ENCODE peak calls at places on chromosomes 7 and 10, in ten cellular contexts. G is right atrium auricular region; D is type B pancreatic cell; W is lung; I is glutamatergic neuron; Z is NB4; J is CD8-positive, alpha-beta T cell; B is B cell; Q is cardiac muscle cell; L is WTC11. V is an unnamed sample.

GRCh38 chr10:91462423-91462822 is 52.3 kb downstream of the HECTD2 start:
- DNase-seq in L (no peak), B (no peak), Z (no peak), Q (no peak), I (no peak), J (no peak), G (no peak), D (no peak), W (no peak), V (no peak)

GRCh38 chr7:55438085-55438764 is 73.1 kb downstream of the LANCL2 start:
- DNase-seq in G (no peak), I (no peak), Q (no peak), J (no peak), D (no peak), W (no peak), L (no peak), Z (no peak), B (no peak), V (no peak)

GRCh38 chr7:70417061-70417655 is 714.8 kb upstream of the GALNT17 start:
- DNase-seq in L (peak), D (no peak), I (peak), Z (no peak), W (no peak), B (no peak), Q (no peak), J (no peak), G (no peak), V (no peak)

GRCh38 chr7:14210075-14210474 is 220.6 kb upstream of the ETV1 start:
- DNase-seq in L (no peak), W (no peak), Q (no peak), B (no peak), J (no peak), Z (no peak), I (no peak), G (no peak), D (no peak), V (no peak)

GRCh38 chr7:156238366-156239133 is 402.0 kb upstream of the RNF32 start:
- DNase-seq in J (no peak), D (no peak), B (no peak), Z (no peak), L (no peak), G (no peak), W (no peak), I (no peak), Q (no peak), V (no peak)

GRCh38 chr10:125397608-125398007 is 237.2 kb upstream of the CTBP2 start:
- DNase-seq in I (no peak), D (no peak), J (no peak), B (no peak), W (no peak), Z (no peak), G (no peak), L (no peak), Q (no peak), V (no peak)

GRCh38 chr10:93752761-93753160 is 5.0 kb upstream of the LGI1 start:
- DNase-seq in G (no peak), Z (peak), L (no peak), D (no peak), W (no peak), J (no peak), Q (peak), B (no peak), I (no peak), V (no peak)

GRCh38 chr10:12712284-12712983 is 289.1 kb downstream of the CCDC3 start:
- DNase-seq in W (no peak), L (no peak), Z (peak), G (no peak), I (no peak), B (no peak), D (no peak), Q (no peak), J (no peak), V (no peak)

GRCh38 chr7:80216996-80217842 is 82.6 kb downstream of the GNAI1 start:
- DNase-seq in G (no peak), L (no peak), B (no peak), Z (no peak), I (no peak), J (no peak), D (no peak), W (no peak), Q (no peak), V (no peak)

DNA sequence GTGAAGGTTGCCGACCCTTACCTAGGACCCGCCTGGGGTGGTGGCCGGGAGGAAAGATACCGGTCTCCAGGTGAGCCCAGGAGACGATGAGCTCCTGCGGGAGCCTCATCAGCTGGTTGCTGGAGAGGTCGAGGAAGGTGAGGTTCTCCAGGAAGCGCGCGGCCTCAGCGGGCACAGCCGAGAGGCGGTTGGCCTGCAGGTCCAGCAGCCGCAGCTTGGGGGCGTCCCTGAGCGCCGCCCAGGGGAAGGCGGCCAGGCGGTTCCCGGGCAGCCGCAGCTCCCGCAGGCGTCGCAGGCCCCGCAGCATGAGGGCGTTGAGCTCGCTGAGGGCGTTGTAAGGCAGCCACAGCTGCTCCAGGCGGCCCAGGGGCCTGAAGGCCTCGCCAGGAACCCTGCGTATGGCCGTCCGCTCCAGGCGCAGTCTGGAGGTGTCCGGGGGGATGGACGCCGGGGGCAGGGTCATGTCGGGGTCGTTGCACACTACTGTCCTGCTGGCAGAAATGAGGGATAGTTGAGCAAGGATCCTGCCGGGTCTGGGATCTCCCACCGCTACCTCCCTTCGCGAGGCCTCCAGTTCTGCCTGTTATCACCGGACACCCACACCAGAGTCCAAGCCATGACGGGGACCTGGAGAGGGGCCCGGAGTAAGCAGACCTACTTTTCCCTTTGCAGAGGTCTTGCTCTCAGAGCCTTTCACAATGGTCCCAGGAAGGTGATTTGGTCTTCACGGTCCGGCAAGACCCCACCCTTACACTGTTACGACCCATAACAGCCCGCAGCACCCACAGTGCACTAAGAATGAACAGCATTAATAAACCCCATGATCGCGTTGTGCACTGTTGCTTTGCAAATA is 3.9 kb downstream of the LRIT1 start:
- DNase-seq in G (no peak), W (no peak), Z (no peak), Q (no peak), L (peak), J (no peak), B (no peak), D (no peak), I (peak), V (peak)
- TF ChIP-seq CTCF in G (peak), W (no peak), Z (no peak), Q (peak), L (peak), J (no peak), B (no peak), D (peak), I (peak), V (peak)

DNA sequence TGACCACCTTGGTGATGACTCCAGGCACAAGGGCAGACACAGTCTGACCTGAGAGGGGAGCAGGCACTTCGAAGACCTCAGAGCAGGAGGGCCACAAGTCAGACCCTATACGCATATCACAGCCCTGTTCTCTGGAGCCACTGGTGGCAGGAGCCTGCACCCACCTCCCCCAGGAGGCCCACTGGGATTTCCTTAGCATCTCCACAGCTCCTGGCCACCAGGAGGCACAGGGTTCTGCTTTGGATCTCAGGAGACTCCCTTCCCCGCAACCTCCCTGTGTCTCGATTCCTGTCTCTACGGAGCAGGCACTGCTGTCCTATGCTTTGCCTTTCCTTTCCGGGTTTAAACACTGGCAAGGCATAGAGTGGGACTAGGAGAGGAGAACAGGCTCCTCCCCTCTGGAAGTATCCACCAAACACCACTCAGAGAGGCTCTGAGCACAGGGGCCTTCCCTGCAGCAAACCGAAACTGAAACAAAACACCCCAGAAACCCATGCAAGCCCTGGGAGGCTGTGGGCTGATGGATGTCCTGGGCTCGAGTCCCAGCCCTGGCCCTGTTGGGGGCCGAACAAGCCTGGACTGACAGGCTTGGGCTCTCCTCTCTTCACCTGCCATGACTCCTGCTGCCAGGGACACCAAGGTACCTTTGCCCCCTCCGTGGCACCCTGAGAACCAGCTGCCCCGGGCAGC is 166.3 kb downstream of the NEURL1 start:
- DNase-seq in B (peak), I (no peak), L (peak), W (peak), Z (no peak), G (peak), J (peak), Q (peak), D (no peak), V (no peak)
- TF ChIP-seq CTCF in B (no peak), I (no peak), L (no peak), W (no peak), Z (no peak), G (no peak), J (no peak), Q (peak), D (no peak), V (no peak)

DNA sequence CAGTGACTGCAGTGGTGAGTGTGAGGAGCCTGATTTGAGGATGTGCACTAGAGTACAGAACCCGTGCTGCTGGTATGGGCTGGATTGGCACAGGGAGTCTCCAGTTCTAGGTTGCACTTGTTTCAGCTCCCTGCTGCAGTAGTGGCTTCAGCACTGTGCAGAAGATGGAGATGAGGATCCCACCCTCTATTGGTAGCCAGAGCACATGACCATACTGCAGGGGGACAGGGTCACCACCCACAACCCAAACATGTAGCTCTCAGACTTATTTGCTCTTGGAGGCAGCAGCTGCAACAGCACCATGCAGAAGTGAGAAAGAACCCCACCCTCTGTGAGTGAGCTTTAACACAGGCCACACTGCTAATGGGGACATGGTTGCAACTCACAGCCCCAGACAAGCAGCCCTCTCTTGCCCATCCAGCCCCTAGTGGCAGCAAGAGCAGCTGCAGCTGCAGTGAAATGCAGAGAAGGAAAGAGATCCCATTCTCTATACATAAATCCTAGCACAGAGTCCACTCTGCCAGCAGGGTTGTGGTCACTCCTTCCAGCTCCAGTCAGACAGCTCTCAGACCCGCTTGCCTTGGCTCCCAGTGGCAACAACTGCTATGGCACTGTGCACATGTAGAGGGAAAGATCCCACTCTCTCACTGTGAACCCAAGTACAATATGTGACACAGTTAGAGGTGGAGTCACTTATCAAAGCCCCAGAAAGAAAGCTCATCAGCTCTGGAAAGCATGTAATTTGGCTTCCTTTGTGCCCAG is 51.4 kb upstream of the SCIN start:
- DNase-seq in W (no peak), D (no peak), Q (peak), Z (peak), L (peak), G (no peak), J (no peak), I (peak), B (no peak), V (peak)
- TF ChIP-seq CTCF in W (no peak), D (peak), Q (peak), Z (peak), L (peak), G (no peak), J (no peak), I (peak), B (peak), V (peak)

DNA sequence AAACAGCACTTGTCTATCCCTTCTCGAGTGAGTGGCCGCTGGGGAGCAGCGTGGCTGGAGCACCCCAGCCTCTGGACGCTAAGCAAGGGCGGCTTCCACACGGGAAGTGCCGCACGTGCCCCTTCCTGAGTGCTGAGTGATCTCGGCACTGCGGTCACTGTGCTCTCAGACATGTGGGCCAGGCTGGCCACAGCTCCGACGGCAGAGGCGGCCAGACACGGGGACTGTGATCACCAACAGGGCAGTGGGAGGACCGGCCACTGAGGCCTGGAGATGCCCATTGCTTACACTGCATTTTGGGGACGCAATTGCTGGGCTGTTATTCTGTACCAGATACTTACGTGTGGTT is 7.0 kb downstream of the ECHS1 start:
- DNase-seq in B (no peak), Z (no peak), L (no peak), D (no peak), Q (no peak), I (no peak), W (no peak), G (no peak), J (no peak), V (no peak)
- TF ChIP-seq CTCF in B (no peak), Z (no peak), L (no peak), D (no peak), Q (no peak), I (no peak), W (no peak), G (no peak), J (no peak), V (no peak)

DNA sequence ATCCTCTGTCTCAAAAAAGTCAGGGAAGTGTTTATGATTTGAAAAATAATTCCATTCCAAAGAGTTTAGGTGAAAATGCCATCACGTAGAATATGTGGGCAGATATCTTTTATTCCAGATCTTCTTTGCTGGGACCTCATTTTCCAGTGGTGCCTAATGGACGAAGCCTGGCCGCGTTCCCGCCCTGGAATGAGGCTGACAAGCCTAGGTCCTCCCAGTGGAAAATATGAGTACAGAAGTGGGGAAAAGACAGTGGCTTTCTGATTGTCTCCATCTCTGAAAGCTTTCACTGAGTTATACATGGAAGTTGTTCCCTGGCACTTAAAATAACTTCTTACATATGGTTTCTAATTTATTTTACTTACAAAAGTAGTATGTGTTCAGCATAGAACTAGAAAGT is 139.4 kb downstream of the TACC2 start:
- DNase-seq in G (peak), Z (no peak), B (no peak), Q (peak), D (no peak), W (no peak), I (no peak), J (no peak), L (no peak), V (no peak)
- TF ChIP-seq CTCF in G (no peak), Z (no peak), B (no peak), Q (peak), D (no peak), W (no peak), I (no peak), J (no peak), L (no peak), V (no peak)

DNA sequence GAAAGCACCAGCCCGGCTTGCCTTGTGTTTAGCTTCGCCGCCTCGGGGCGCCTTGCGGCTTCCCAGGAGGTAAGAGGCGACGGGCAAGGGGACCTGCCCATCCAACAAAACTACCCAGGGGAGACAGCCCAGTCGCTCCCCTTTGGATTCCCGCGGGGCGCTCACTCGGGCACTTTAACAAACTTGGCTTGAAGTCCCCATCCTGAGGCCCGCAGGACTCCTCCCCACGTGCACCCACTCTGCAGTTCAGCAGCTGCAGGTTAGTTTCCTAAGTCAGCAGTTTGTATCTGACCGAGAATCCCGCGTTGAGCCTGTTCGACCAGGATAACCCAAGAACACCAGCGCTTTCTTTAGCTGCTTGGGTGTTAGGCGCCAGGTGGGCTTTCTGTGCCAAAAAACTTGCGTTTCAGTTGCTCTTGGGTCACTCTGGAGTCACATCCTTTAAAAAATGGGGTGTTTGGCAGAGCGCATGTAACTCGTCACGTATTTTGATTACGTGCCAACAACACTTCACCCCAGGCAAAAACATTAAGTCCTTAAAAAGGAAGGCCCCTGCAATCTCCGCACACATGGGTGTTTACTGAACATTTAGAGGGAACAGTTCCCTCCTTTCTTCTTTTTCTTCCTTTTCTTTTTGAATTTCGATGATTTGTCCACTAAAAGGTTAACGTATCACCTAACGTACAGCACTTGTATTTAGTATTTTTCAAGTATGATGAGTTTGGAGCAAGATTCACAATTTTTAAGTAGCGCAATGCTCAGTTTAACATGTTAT is 876 bp downstream of the DNAH11 start:
- DNase-seq in Q (peak), I (peak), D (no peak), G (no peak), Z (no peak), W (no peak), L (no peak), B (no peak), J (no peak), V (peak)
- TF ChIP-seq CTCF in Q (no peak), I (no peak), D (no peak), G (no peak), Z (no peak), W (no peak), L (no peak), B (no peak), J (no peak), V (no peak)

GRCh38 chr7:78019457-78020130 is 221.0 kb downstream of the PHTF2 start:
- DNase-seq in J (peak), Z (peak), L (peak), B (peak), Q (peak), G (peak), W (peak), D (peak), I (peak), V (peak)
- TF ChIP-seq CTCF in J (no peak), Z (no peak), L (no peak), B (no peak), Q (peak), G (peak), W (peak), D (no peak), I (no peak), V (no peak)

DNA sequence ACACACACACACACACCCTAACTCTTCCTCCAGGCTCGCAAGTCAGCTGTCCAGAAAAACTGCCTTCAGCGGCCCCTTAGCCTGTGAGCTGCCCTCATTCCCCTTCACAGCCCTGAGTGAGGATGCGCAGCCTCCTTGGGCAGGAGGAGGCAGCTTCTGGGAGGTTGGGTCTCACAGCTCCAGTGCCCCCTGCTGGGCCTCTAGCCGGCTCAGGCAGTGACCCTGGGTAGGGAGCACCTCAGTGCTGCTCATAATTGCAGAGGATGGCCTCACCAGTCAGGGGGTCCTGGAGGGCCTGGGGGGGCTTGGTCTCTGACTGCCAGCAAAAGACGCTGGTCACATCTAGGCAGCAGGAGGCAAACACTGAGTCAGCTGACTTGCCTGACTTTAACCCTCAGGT is 43.7 kb downstream of the ZNF273 start:
- DNase-seq in L (peak), I (peak), Q (peak), W (no peak), Z (peak), D (no peak), B (peak), J (no peak), G (no peak), V (peak)
- TF ChIP-seq CTCF in L (no peak), I (peak), Q (peak), W (no peak), Z (peak), D (peak), B (no peak), J (no peak), G (peak), V (no peak)

GRCh38 chr7:105594034-105594433 is 12.7 kb upstream of the EFCAB10 start:
- DNase-seq in J (no peak), B (no peak), W (no peak), I (no peak), Z (no peak), G (no peak), Q (no peak), D (no peak), L (no peak), V (no peak)
- TF ChIP-seq CTCF in J (no peak), B (peak), W (no peak), I (no peak), Z (no peak), G (no peak), Q (peak), D (no peak), L (no peak), V (no peak)